ENCODE peak calls at places on chromosome 7, in seven cellular contexts. G is left ventricle myocardium inferior; B is naive thymus-derived CD4-positive, alpha-beta T cell; C is heart left ventricle; E is A172; Z is occipital lobe; L is nucleus accumbens. O is an unnamed sample.

GRCh38 chr7:1455241-1455939 is 3.9 kb downstream of the MICALL2 start:
- DNase-seq in G (no peak), B (no peak), C (peak), E (no peak), Z (no peak), L (no peak), O (no peak)

GRCh38 chr7:108004220-108005142 is 1.5 kb upstream of the LAMB1 start:
- DNase-seq in G (no peak), B (no peak), C (no peak), E (peak), Z (no peak), L (no peak), O (no peak)

GRCh38 chr7:26686448-26686981 is 177.9 kb downstream of the SKAP2 start:
- DNase-seq in G (no peak), B (no peak), C (no peak), E (peak), Z (no peak), L (no peak), O (no peak)

GRCh38 chr7:31540786-31541185 is 26.9 kb downstream of the ITPRID1 start:
- DNase-seq in G (no peak), B (no peak), C (no peak), E (no peak), Z (no peak), L (no peak), O (no peak)

GRCh38 chr7:157621131-157621681 is 284.4 kb downstream of the DNAJB6 start:
- DNase-seq in G (no peak), B (no peak), C (no peak), E (no peak), Z (no peak), L (no peak), O (no peak)

GRCh38 chr7:147513451-147513850 is 1077.1 kb upstream of the C7orf33 start:
- DNase-seq in G (no peak), B (no peak), C (no peak), E (no peak), Z (no peak), L (no peak), O (no peak)

GRCh38 chr7:157609516-157609915 is 272.7 kb downstream of the DNAJB6 start:
- DNase-seq in G (no peak), B (no peak), C (no peak), E (no peak), Z (no peak), L (no peak), O (no peak)

GRCh38 chr7:28144266-28144665 is 36.3 kb downstream of the JAZF1 start:
- DNase-seq in G (no peak), B (no peak), C (no peak), E (no peak), Z (peak), L (peak), O (no peak)

GRCh38 chr7:68309806-68310205 is 1288.5 kb upstream of the AUTS2 start:
- DNase-seq in G (no peak), B (no peak), C (no peak), E (peak), Z (no peak), L (no peak), O (no peak)

O was measured in CD4-positive, CD25-positive, alpha-beta regulatory T cell.